ENCODE peak calls at places on chromosomes 1 and 21, in eight cellular contexts. H is psoas muscle, R is Karpas-422, D is body of pancreas, T is colonic mucosa, O is stomach, X is A549, Z is lung. E is an unnamed sample.

GRCh38 chr1:150696151-150696550 is 803 bp downstream of the GOLPH3L start:
- DNase-seq in D (no peak), X (peak), O (no peak), H (no peak), T (no peak), R (peak), Z (no peak), E (no peak)

GRCh38 chr1:240515505-240515904 is 96.5 kb downstream of the GREM2 start:
- DNase-seq in R (no peak), D (no peak), O (no peak), X (no peak), H (no peak), Z (no peak), T (no peak), E (no peak)

GRCh38 chr1:46489169-46489637 is 433 bp upstream of the DMBX1 start:
- DNase-seq in R (no peak), Z (no peak), T (no peak), H (no peak), D (no peak), O (no peak), X (no peak), E (no peak)

GRCh38 chr1:203537806-203538464 is 44.0 kb downstream of the OPTC start:
- DNase-seq in R (no peak), X (peak), Z (peak), T (peak), H (no peak), D (peak), O (peak), E (no peak)

GRCh38 chr1:179883739-179884138 is 1.7 kb downstream of the TOR1AIP1 start:
- DNase-seq in R (peak), X (no peak), T (no peak), H (no peak), Z (no peak), D (no peak), O (no peak), E (no peak)

GRCh38 chr1:156901966-156902922 is 8.7 kb downstream of the PEAR1 start:
- DNase-seq in T (no peak), X (no peak), R (no peak), Z (no peak), H (peak), D (no peak), O (no peak), E (no peak)

GRCh38 chr1:183622013-183622412 is 13.6 kb downstream of the ARPC5 start:
- DNase-seq in T (no peak), R (no peak), O (no peak), X (no peak), Z (no peak), D (no peak), H (no peak), E (no peak)

GRCh38 chr1:156805766-156806511 is 10.7 kb downstream of the SH2D2A start:
- DNase-seq in O (no peak), X (no peak), R (no peak), H (peak), D (peak), Z (no peak), T (no peak), E (no peak)

GRCh38 chr1:56291374-56291841 is 288.0 kb downstream of the PLPP3 start:
- DNase-seq in O (no peak), X (no peak), T (no peak), D (no peak), H (peak), R (no peak), Z (no peak), E (no peak)

GRCh38 chr21:32756096-32756495 is 15.5 kb downstream of the PAXBP1 start:
- DNase-seq in O (no peak), Z (no peak), D (no peak), X (no peak), R (no peak), T (no peak), H (no peak), E (no peak)

GRCh38 chr1:224615861-224616760 is at the start of gene CNIH3:
- DNase-seq in Z (no peak), H (peak), T (no peak), R (no peak), O (peak), D (peak), X (peak), E (no peak)

GRCh38 chr1:99579691-99580171 is 66.2 kb upstream of the PALMD start:
- DNase-seq in O (no peak), T (no peak), X (no peak), Z (no peak), R (no peak), D (no peak), H (no peak), E (no peak)

GRCh38 chr1:244322791-244323521 is 128.8 kb downstream of the ADSS2 start:
- DNase-seq in X (peak), T (peak), D (peak), R (no peak), Z (peak), O (peak), H (no peak), E (no peak)

GRCh38 chr21:28608646-28609045 is 384.0 kb downstream of the LTN1 start:
- DNase-seq in X (no peak), D (no peak), O (no peak), H (no peak), R (no peak), T (no peak), Z (no peak), E (no peak)

GRCh38 chr1:39671793-39672550 is at the start of gene NT5C1A:
- DNase-seq in H (peak), T (no peak), R (no peak), X (no peak), O (peak), Z (no peak), D (peak), E (no peak)

DNA sequence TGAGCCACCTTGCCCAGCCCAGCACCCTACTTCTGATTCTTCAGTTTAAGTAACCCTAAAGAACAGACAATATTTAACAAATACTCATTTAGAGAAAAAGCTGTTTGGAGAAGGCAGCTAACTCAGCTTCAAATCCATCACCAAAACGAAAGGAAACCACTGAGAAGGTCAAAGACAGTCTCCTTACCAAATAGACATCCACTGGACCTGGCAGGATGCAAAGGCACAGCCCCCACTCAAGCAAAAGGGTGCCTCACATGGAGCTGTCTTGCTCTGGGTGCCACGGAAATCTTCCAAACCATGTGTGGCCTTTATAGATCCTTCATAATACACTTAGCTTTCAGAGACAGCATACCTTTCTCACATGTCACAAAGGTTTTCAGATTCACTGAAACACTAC is 165.5 kb downstream of the RERE start:
- DNase-seq in Z (no peak), T (no peak), R (no peak), X (no peak), H (no peak), D (no peak), O (no peak), E (no peak)
- H3K27ac ChIP-seq in Z (peak), T (no peak), R (no peak), X (no peak), H (peak), D (no peak), O (no peak), E (no peak)

DNA sequence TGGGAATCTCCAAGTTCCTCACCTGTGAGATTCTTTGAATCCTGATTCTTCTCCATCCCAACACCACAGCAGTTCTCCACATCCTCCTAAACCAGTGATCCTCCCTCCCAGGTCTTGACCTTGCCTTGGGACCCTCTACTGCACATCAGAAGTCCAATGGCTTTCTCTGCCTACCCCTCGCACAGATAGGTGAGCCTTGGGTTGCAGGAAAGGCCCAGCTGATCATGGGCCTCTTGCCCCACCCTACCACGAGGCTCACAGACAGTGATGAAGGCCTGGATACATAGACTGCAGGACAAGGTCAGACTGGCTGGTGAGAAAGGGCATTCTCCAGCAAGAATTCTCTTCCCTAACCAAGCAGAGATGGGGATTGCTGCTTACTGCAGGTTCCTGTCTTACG is 825 bp downstream of the FABP3 start:
- DNase-seq in Z (no peak), X (no peak), D (no peak), H (no peak), O (peak), T (no peak), R (no peak), E (no peak)
- H3K4me3 ChIP-seq in Z (no peak), X (no peak), D (no peak), H (peak), O (no peak), T (no peak), R (no peak), E (no peak)

DNA sequence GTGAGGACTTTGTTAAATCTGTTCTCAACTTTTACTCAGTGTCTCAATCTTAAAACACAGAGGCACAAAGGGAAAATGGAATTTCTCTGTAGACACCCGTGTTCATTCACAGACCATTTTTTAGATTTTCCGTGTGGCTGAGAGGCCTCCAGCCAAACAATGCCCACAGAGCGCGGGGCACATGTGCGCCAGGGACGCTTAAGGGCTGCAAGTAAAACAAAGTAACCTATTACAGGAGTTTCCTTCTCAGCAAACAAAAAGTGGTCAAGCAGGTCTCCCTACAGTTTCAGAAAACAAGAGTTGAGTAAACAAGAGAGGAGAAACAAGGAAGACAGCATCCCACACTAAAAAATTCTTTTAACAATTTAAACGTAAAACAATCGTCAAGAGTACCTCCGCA is 115.3 kb downstream of the RERE start:
- DNase-seq in X (peak), H (no peak), O (peak), D (peak), Z (peak), T (peak), R (no peak), E (no peak)
- H3K27ac ChIP-seq in X (peak), H (peak), O (peak), D (peak), Z (peak), T (peak), R (no peak), E (no peak)

DNA sequence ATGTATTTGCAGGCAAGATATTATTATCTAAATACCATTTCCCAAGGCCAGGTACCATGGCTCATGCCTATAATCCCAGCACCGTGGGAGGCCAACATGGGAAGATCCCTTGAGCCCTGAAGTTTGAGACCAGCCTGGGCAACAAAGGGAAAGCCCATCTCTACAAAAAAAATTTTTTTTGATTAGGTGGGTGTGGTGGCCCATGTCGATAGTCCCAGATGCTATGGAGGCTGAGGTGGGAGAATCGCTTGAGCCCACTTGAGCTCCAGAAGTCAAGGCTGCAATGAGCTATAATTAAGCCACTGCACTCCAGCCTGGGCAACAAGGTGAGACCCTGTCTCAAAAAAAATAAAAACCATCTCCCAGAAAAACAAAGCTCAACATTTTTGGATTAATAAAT is 2.2 kb downstream of the STMN1 start:
- DNase-seq in X (no peak), Z (no peak), O (no peak), T (no peak), D (no peak), R (no peak), H (no peak), E (no peak)
- H3K4me3 ChIP-seq in X (peak), Z (no peak), O (no peak), T (no peak), D (no peak), R (peak), H (no peak), E (no peak)

DNA sequence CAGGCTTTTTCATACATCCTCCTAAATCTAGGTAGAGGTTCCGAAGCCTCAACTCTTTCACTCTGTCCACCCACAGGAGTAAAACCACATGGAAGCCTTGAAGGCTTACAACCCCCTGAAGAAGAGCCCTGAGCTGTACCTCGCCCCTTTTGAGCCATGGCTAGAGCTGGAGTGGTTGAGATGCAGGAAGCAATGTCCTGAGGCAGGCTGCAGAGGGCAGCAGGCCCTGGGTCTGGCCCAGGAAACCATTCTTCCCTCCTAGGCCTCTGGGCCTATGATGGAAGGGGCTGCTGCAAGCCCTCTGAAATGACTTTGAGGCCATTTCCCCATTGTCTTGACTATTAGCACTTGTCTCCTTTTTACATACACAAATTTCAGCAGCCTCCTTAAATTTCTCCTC is 1503.0 kb downstream of the KCNT2 start:
- DNase-seq in Z (no peak), X (no peak), H (no peak), D (no peak), T (no peak), O (no peak), R (no peak), E (no peak)
- H3K27ac ChIP-seq in Z (no peak), X (no peak), H (no peak), D (no peak), T (no peak), O (no peak), R (no peak), E (no peak)

GRCh38 chr1:226736908-226737818 is 1.9 kb downstream of the ITPKB start:
- DNase-seq in O (peak), T (peak), Z (peak), R (peak), H (peak), X (no peak), D (peak), E (no peak)

GRCh38 chr1:226735576-226735975 is 3.5 kb downstream of the ITPKB start:
- DNase-seq in Z (no peak), T (no peak), O (no peak), H (no peak), R (peak), X (no peak), D (no peak), E (no peak)

GRCh38 chr1:226737819-226738420 is 1.2 kb downstream of the ITPKB start:
- DNase-seq in H (peak), Z (peak), D (peak), T (peak), O (peak), R (peak), X (peak), E (no peak)

GRCh38 chr1:226734611-226735153 is 4.4 kb downstream of the ITPKB start:
- DNase-seq in X (no peak), O (no peak), R (peak), D (no peak), Z (no peak), H (no peak), T (no peak), E (no peak)

DNA sequence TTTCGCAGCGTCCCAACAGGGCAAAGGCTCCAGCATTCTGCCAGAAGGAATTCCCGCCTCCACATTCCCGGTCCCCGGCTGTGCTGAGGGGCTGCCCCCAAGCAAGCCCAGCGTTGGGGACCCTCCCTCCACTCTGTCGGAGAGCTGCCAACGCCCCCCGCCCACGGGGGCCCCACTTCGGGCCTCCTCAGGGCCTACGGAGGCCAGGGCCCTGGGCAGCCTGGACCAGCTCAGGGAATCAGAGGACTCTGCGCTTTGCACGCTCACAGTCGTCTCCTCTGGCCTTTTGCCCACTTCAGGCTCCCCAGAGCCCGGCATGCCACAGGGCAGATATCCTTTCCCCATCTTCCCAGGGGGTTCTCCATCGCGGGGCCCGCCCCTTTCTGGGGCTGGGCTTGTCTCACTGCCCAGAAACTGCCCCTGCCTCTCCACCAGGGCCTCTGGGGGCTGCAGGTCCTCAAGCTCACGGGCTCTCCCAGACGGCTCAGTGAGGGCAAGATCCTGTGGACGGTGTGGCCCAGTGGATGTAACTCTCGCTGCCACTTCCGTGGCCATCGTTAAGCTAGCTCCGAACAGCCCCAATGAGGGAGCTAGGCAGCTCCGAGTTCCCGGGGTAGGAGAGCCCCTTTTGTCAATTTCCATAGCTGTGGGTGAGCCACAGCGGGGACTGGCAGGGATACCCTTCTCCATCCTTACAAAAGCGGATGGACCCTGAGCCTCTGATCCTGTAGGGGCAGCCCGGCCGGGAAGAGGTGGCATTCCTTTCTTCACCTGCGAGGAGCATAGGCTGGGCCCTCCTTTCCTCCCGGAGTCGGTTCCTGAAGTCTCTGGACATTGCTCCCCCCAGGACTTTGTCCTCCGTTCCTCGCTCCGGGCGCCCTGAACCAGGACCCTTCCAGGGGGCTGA is 2.8 kb downstream of the ITPKB start:
- DNase-seq in O (no peak), D (no peak), Z (no peak), T (no peak), H (peak), R (peak), X (no peak), E (no peak)
- H3K4me3 ChIP-seq in O (peak), D (no peak), Z (peak), T (peak), H (peak), R (peak), X (no peak), E (peak)

GRCh38 chr1:8597455-8597854 is 220.0 kb downstream of the RERE start:
- DNase-seq in X (no peak), T (no peak), R (no peak), Z (no peak), H (no peak), O (no peak), D (no peak), E (no peak)
- H3K27ac ChIP-seq in X (no peak), T (no peak), R (no peak), Z (no peak), H (no peak), O (no peak), D (no peak), E (no peak)

DNA sequence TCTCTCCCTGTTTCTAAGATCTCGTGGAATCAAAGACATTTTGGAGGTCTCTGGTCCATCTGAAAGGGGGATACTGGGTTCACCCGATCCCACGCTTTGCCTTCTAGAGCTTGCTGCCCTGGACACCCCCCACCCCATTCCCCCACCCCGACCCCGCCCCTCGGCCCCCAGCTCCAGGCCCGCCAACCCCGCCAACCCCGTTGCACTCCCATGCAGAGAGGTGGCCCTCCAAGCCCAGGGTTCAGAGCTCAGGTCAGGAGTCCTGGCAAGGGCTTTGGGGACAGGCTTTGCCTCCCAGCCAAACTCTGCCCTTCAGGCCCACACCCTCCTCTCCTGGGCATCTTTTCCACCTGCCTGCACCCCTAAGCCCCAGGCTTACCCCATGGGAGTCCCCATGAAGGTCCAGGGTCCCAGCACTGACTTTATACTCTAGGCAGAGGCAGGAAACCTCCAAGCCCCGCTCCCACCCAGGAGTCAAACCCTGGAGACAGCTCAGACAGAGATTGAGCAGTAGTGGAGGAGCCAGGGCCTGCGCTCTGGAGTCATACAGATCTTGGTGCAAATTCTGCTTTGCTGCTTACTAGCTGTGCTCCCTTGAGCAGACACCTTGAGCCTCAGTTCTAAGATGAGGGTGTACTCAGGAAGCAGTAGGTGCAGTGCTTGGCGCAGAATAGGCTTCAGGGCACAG is 155.9 kb downstream of the FOXD2 start:
- DNase-seq in Z (peak), O (no peak), X (no peak), T (no peak), H (no peak), D (no peak), R (no peak), E (no peak)
- H3K4me3 ChIP-seq in Z (no peak), O (peak), X (no peak), T (no peak), H (peak), D (no peak), R (no peak), E (no peak)

GRCh38 chr1:219751870-219752269 is 139.0 kb upstream of the ZC3H11B start:
- DNase-seq in R (no peak), H (no peak), O (no peak), T (no peak), X (no peak), D (no peak), Z (no peak), E (no peak)
- H3K27ac ChIP-seq in R (no peak), H (no peak), O (no peak), T (no peak), X (no peak), D (no peak), Z (no peak), E (no peak)

E was measured in iPS DF 6.9.